ENCODE peak calls at places on chromosomes 16 and 17, in ten cellular contexts. I is CD8-positive, alpha-beta memory T cell; B is HS-5; J is HAP-1; Q is right atrium auricular region; O is left kidney; G is neuronal stem cell; Y is H54; H is T-helper 2 cell; P is thoracic aorta. D is an unnamed sample.

GRCh38 chr17:20071824-20072691 is 62.9 kb downstream of the SPECC1 start:
- DNase-seq in J (no peak), Q (no peak), P (no peak), B (no peak), Y (no peak), I (no peak), H (no peak), G (no peak), O (no peak), D (no peak)

GRCh38 chr16:35102780-35103403 is 1643.5 kb downstream of the TP53TG3F start:
- DNase-seq in J (no peak), G (no peak), Q (no peak), I (no peak), P (no peak), Y (no peak), B (no peak), H (no peak), O (no peak), D (no peak)

GRCh38 chr17:31158741-31159377 is 64.1 kb downstream of the NF1 start:
- DNase-seq in J (no peak), I (no peak), G (no peak), Y (no peak), O (no peak), P (no peak), Q (no peak), B (no peak), H (peak; percentile 44), D (no peak)

GRCh38 chr16:61128545-61129323 is 907.5 kb downstream of the CDH8 start:
- DNase-seq in J (no peak), P (no peak), I (no peak), G (no peak), O (no peak), B (no peak), Y (no peak), Q (no peak), H (no peak), D (no peak)

GRCh38 chr17:19768046-19768782 is 20.1 kb upstream of the ALDH3A1 start:
- DNase-seq in O (peak; percentile 24), H (no peak), B (no peak), P (no peak), I (no peak), G (no peak), J (no peak), Y (no peak), Q (peak; percentile 50), D (no peak)

GRCh38 chr16:30761427-30761927 is 385 bp downstream of the CFAP119 start:
- DNase-seq in Q (no peak), I (peak; percentile 29), P (no peak), B (no peak), G (peak; percentile 36), H (no peak), O (peak; percentile 88), J (peak; percentile 78), Y (no peak), D (no peak)

GRCh38 chr17:30717290-30718098 is 107.0 kb downstream of the CRLF3 start:
- DNase-seq in H (no peak), J (peak; percentile 7), Y (no peak), B (no peak), G (no peak), Q (no peak), O (no peak), P (no peak), I (no peak), D (no peak)

GRCh38 chr16:83680980-83681379 is 126.8 kb upstream of the HSBP1 start:
- DNase-seq in G (no peak), J (no peak), P (no peak), Y (no peak), I (no peak), O (no peak), Q (no peak), B (no peak), H (no peak), D (no peak)

GRCh38 chr17:80277751-80278671 is 17.4 kb downstream of the RNF213 start:
- DNase-seq in P (no peak), O (no peak), J (no peak), G (no peak), I (no peak), Q (no peak), B (no peak), Y (peak; percentile 90), H (no peak), D (no peak)

D was measured in cerebellar nuclear complex.